ENCODE peak calls at places on chromosome 2, in five cellular contexts. S is stimulated activated CD8-positive, alpha-beta memory T cell treated with anti-CD3 and anti-CD28 coated beads, Interleukin-12 subunit alpha, Interleukin-12 subunit beta, amount 100 ng/mL, for 4 hours; F is activated CD4-positive, CD25-positive, alpha-beta regulatory T cell treated with anti-CD3 and anti-CD28 coated beads, Interleukin-2, amount 50 U/mL, for 72 hours; T is kidney glomerular epithelial cell; W is progenitor cell of endocrine pancreas. M is an unnamed sample.

GRCh38 chr2:213995400-213996105 is 415.3 kb upstream of the VWC2L start:
- DNase-seq in S (no peak), T (peak; percentile 61), W (no peak), F (no peak), M (peak; percentile 44)

GRCh38 chr2:239093956-239094355 is 246.1 kb downstream of the TWIST2 start:
- DNase-seq in W (no peak), T (no peak), F (no peak), S (no peak), M (no peak)

GRCh38 chr2:105783151-105783738 is 38.5 kb downstream of the NCK2 start:
- DNase-seq in W (no peak), S (no peak), F (no peak), T (no peak), M (no peak)

GRCh38 chr2:219175928-219176817 is 552 bp downstream of the CNPPD1 start:
- DNase-seq in S (peak; percentile 12), T (peak; percentile 58), W (no peak), F (peak; percentile 54), M (no peak)

GRCh38 chr2:228245601-228246000 is 64.1 kb upstream of the SPHKAP start:
- DNase-seq in F (no peak), W (no peak), T (no peak), S (no peak), M (no peak)

GRCh38 chr2:45993476-45993991 is 303.7 kb upstream of the EPAS1 start:
- DNase-seq in W (peak; percentile 43), F (peak; percentile 43), S (no peak), T (peak; percentile 43), M (no peak)

GRCh38 chr2:17317439-17317976 is 200.7 kb downstream of the RAD51AP2 start:
- DNase-seq in W (no peak), S (no peak), F (no peak), T (no peak), M (no peak)

GRCh38 chr2:8857709-8858108 is 20.3 kb upstream of the KIDINS220 start:
- DNase-seq in F (no peak), W (no peak), T (peak; percentile 38), S (no peak), M (no peak)

GRCh38 chr2:9708683-9709538 is 78.1 kb upstream of the YWHAQ start:
- DNase-seq in S (no peak), T (no peak), F (no peak), W (no peak), M (no peak)

GRCh38 chr2:222952204-222952603 is 91.4 kb downstream of the ACSL3 start:
- DNase-seq in T (no peak), F (no peak), S (no peak), W (no peak), M (no peak)